ENCODE peak calls at places on chromosomes 16 and 17, in six cellular contexts. C, M, O, D, G and A are unnamed samples.

GRCh38 chr16:86567701-86568571 is 1.3 kb downstream of the FOXC2 start:
- DNase-seq in C (no peak), M (no peak), O (no peak), D (no peak), G (no peak), A (no peak)

GRCh38 chr17:28745052-28745776 is 1.4 kb downstream of the TRAF4 start:
- DNase-seq in C (peak; percentile 62), M (peak; percentile 26), O (no peak), D (no peak), G (peak; percentile 54), A (no peak)

GRCh38 chr17:80133626-80133970 is 13.3 kb downstream of the EIF4A3 start:
- DNase-seq in C (no peak), M (no peak), O (no peak), D (no peak), G (no peak), A (no peak)

GRCh38 chr17:4185656-4186055 is 42.7 kb downstream of the CYB5D2 start:
- DNase-seq in C (no peak), M (no peak), O (no peak), D (no peak), G (no peak), A (no peak)

GRCh38 chr16:21656795-21657768 is 4.7 kb upstream of the IGSF6 start:
- DNase-seq in C (peak; percentile 55), M (peak; percentile 37), O (peak; percentile 36), D (no peak), G (no peak), A (peak; percentile 63)

GRCh38 chr17:31579265-31579664 is 187.8 kb downstream of the RAB11FIP4 start:
- DNase-seq in C (no peak), M (no peak), O (no peak), D (no peak), G (no peak), A (no peak)

GRCh38 chr17:50130778-50131317 is 888 bp upstream of the SAMD14 start:
- DNase-seq in C (no peak), M (no peak), O (no peak), D (no peak), G (no peak), A (no peak)

GRCh38 chr16:424033-424622 is 1.3 kb upstream of the RAB11FIP3 start:
- DNase-seq in C (no peak), M (no peak), O (no peak), D (no peak), G (no peak), A (no peak)

GRCh38 chr17:1714980-1715802 is 5.0 kb upstream of the TLCD2 start:
- DNase-seq in C (no peak), M (no peak), O (no peak), D (no peak), G (peak; percentile 43), A (no peak)

GRCh38 chr16:85261657-85262557 is 149.6 kb upstream of the CIBAR2 start:
- DNase-seq in C (no peak), M (no peak), O (no peak), D (no peak), G (no peak), A (no peak)

GRCh38 chr17:7476474-7476873 is 3.0 kb downstream of the ZBTB4 start:
- DNase-seq in C (no peak), M (no peak), O (no peak), D (no peak), G (no peak), A (no peak)

GRCh38 chr17:82091264-82092066 is 6.6 kb downstream of the FASN start:
- DNase-seq in C (no peak), M (no peak), O (no peak), D (no peak), G (no peak), A (no peak)

GRCh38 chr17:41190328-41190727 is 641 bp downstream of the KRTAP9-1 start:
- DNase-seq in C (no peak), M (no peak), O (no peak), D (no peak), G (no peak), A (no peak)

GRCh38 chr16:81201267-81201666 is 37.2 kb upstream of the BCO1 start:
- DNase-seq in C (no peak), M (no peak), O (no peak), D (no peak), G (no peak), A (no peak)

GRCh38 chr16:28301620-28302019 is 9.3 kb downstream of the SBK1 start:
- DNase-seq in C (no peak), M (no peak), O (no peak), D (no peak), G (no peak), A (no peak)

GRCh38 chr17:20916383-20916782 is 126.4 kb downstream of the USP22 start:
- DNase-seq in C (no peak), M (no peak), O (no peak), D (no peak), G (no peak), A (no peak)

GRCh38 chr17:63945851-63946439 is 13.8 kb upstream of the CD79B start:
- DNase-seq in C (no peak), M (no peak), O (no peak), D (no peak), G (no peak), A (no peak)

GRCh38 chr17:6449307-6449706 is 5.1 kb downstream of the PIMREG start:
- DNase-seq in C (no peak), M (no peak), O (no peak), D (no peak), G (no peak), A (no peak)

GRCh38 chr17:35947156-35947585 is 3.7 kb upstream of the LYZL6 start:
- DNase-seq in C (peak; percentile 41), M (peak; percentile 72), O (no peak), D (peak; percentile 31), G (peak; percentile 46), A (peak; percentile 39)

GRCh38 chr16:81641403-81642106 is 137.5 kb upstream of the PLCG2 start:
- DNase-seq in C (peak; percentile 36), M (peak; percentile 56), O (no peak), D (no peak), G (no peak), A (no peak)

GRCh38 chr16:53827741-53828140 is 123.8 kb downstream of the FTO start:
- DNase-seq in C (peak; percentile 73), M (no peak), O (no peak), D (no peak), G (no peak), A (no peak)

GRCh38 chr17:50013079-50013478 is 18.1 kb upstream of the DLX3 start:
- DNase-seq in C (no peak), M (no peak), O (no peak), D (no peak), G (no peak), A (no peak)

GRCh38 chr17:17001874-17002520 is 30.1 kb upstream of the TNFRSF13B start:
- DNase-seq in C (peak; percentile 68), M (peak; percentile 57), O (peak; percentile 51), D (peak; percentile 71), G (peak; percentile 81), A (peak; percentile 85)